ENCODE peak calls at places on chromosomes 4 and X, in five cellular contexts. Z is GM13977, T is retinal pigment epithelial cell, W is pancreas, O is AG10803. V is an unnamed sample.

GRCh38 chr4:185369729-185370128 is 26.0 kb downstream of the LRP2BP start:
- DNase-seq in Z (no peak), T (no peak), W (no peak), O (peak), V (no peak)

GRCh38 chr4:184115399-184115798 is 102.3 kb downstream of the ENPP6 start:
- DNase-seq in Z (no peak), T (no peak), W (no peak), O (no peak), V (no peak)

GRCh38 chr4:3729885-3730226 is 36.3 kb upstream of the ADRA2C start:
- DNase-seq in Z (no peak), T (no peak), W (no peak), O (no peak), V (no peak)

GRCh38 chr4:107951551-107951950 is 20.2 kb downstream of the CYP2U1 start:
- DNase-seq in Z (no peak), T (peak), W (no peak), O (peak), V (no peak)

GRCh38 chrX:41734530-41734929 is 10.5 kb downstream of the GPR82 start:
- DNase-seq in Z (no peak), T (no peak), W (no peak), O (peak), V (no peak)

GRCh38 chrX:54449929-54450328 is 9.7 kb downstream of the TSR2 start:
- DNase-seq in Z (no peak), T (no peak), W (no peak), O (no peak), V (no peak)

GRCh38 chrX:150062292-150063137 is 124.2 kb upstream of the EOLA2 start:
- DNase-seq in Z (no peak), T (no peak), W (no peak), O (peak), V (no peak)

GRCh38 chrX:131728295-131729145 is 184.6 kb downstream of the OR13H1 start:
- DNase-seq in Z (peak), T (no peak), W (no peak), O (no peak), V (no peak)

GRCh38 chr4:111494471-111494870 is 650.8 kb upstream of the FAM241A start:
- DNase-seq in Z (no peak), T (no peak), W (no peak), O (peak), V (no peak)

GRCh38 chr4:71186257-71186565 is 152.6 kb upstream of the SLC4A4 start:
- DNase-seq in Z (no peak), T (no peak), W (no peak), O (no peak), V (no peak)

GRCh38 chr4:112517067-112517588 is 1.1 kb upstream of the NEUROG2 start:
- DNase-seq in Z (peak), T (no peak), W (no peak), O (no peak), V (no peak)

GRCh38 chr4:165085946-165086345 is 26.7 kb downstream of the TMEM192 start:
- DNase-seq in Z (no peak), T (no peak), W (no peak), O (no peak), V (no peak)

GRCh38 chr4:107317596-107317995 is 281.5 kb upstream of the DKK2 start:
- DNase-seq in Z (no peak), T (peak), W (no peak), O (peak), V (no peak)

GRCh38 chr4:110087116-110087708 is 111.2 kb downstream of the ELOVL6 start:
- DNase-seq in Z (no peak), T (peak), W (no peak), O (peak), V (peak)

GRCh38 chr4:189022441-189023035 is 883.3 kb downstream of the TRIML1 start:
- DNase-seq in Z (no peak), T (no peak), W (no peak), O (peak), V (no peak)

GRCh38 chr4:74230902-74231499 is 73.1 kb downstream of the MTHFD2L start:
- DNase-seq in Z (no peak), T (no peak), W (no peak), O (peak), V (no peak)

DNA sequence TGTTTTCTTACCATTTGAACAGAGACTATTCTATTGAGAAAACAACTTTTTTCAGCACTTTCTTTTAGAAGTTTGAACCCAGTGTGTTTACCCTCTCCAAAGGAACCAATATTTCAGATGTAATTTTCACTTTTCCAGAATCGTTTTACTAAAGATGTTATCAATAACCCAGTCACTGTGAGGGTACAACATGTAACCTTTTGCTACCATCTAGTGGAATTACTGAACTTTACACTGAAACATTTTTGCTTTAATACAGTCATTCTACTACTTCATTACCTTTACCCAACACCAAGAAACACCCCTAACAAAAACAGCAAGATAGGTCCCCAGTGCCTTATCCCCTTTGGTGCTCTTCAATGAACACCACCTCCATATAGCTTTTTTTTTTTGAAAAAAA is 33.1 kb upstream of the PRDX4 start:
- DNase-seq in Z (no peak), T (no peak), W (no peak), O (no peak), V (no peak)
- TF ChIP-seq CTCF in Z (peak), T (peak), W (no peak), O (no peak), V (peak)

DNA sequence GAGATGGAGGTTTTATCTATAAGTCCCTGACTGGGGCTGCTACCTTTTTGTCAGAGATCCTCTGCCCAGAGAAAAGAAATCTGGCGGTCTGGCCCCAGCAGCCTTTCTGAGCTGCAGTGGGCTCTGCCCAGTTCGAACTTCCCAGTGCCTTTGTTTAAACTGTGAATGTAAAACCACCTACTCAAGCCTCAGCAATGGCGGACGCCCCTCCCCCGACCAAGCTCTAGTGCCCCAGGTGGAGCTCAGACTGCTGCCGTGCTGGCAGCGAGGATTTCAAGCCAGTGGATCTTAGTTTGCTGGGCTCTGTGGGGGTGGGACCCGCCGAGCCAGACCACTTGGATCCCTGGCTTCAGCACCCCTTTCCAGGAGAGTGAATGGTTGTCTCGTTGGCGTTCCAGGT is 121.8 kb downstream of the TSPAN5 start:
- DNase-seq in Z (no peak), T (no peak), W (no peak), O (no peak), V (no peak)
- TF ChIP-seq CTCF in Z (no peak), T (no peak), W (no peak), O (no peak), V (no peak)

DNA sequence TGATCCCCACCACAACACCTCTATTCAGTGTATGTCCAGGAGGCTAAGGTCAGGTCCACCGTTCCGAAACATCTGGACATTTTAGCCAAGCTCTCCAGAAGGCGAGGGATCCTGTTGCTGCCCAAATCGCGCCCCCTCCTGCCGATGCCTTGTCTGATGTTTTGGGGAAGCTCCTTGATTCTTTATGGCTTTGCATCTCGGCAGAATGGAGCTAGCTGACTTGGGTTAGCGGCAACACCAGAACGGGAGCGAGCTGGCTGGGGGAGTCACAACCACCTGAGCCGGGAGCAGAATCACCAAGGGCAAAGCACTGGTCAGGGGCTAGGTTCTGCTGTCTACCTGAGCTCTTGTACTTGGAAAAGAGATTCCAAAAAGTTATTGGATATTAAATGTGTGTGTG is 6.5 kb upstream of the POU3F4 start:
- DNase-seq in Z (no peak), T (no peak), W (no peak), O (no peak), V (no peak)
- TF ChIP-seq CTCF in Z (no peak), T (no peak), W (no peak), O (no peak), V (no peak)

DNA sequence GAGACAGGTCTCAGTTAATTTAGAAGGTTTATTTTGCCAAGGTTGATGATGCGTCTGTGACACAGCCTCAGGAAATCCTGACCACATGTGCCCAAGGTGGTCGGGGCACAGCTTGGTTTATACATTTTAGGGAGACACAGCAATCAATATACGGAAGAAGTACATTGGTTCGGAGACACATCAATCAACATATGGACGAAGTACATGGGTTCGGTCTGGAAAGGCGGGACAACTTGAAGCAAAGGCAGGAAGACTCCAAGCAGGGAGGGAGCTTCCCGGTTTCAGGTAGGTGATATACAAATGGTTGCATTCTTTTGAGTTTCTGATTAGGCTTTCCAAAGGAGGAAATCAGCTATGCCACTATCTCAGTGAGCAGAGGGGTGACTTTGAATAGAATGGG is 225.2 kb upstream of the ZFP42 start:
- DNase-seq in Z (no peak), T (no peak), W (no peak), O (no peak), V (no peak)
- TF ChIP-seq CTCF in Z (no peak), T (no peak), W (no peak), O (no peak), V (no peak)

GRCh38 chr4:169115144-169115896 is 105.3 kb upstream of the CBR4 start:
- DNase-seq in Z (no peak), T (no peak), W (no peak), O (no peak), V (no peak)

GRCh38 chr4:169116270-169116901 is 106.3 kb upstream of the CBR4 start:
- DNase-seq in Z (no peak), T (no peak), W (no peak), O (no peak), V (no peak)

GRCh38 chr4:169117591-169118081 is 107.6 kb upstream of the CBR4 start:
- DNase-seq in Z (no peak), T (no peak), W (no peak), O (peak), V (no peak)

GRCh38 chr4:169114341-169114974 is 104.4 kb upstream of the CBR4 start:
- DNase-seq in Z (no peak), T (no peak), W (no peak), O (no peak), V (peak)

GRCh38 chr4:169115897-169116254 is 105.8 kb upstream of the CBR4 start:
- DNase-seq in Z (no peak), T (peak), W (no peak), O (peak), V (no peak)
- TF ChIP-seq CTCF in Z (no peak), T (peak), W (no peak), O (peak), V (no peak)

GRCh38 chr4:79763486-79764075 is 309.4 kb downstream of the ANTXR2 start:
- DNase-seq in Z (no peak), T (no peak), W (no peak), O (no peak), V (no peak)
- TF ChIP-seq CTCF in Z (no peak), T (no peak), W (no peak), O (no peak), V (no peak)

GRCh38 chr4:148044889-148045352 is 313.0 kb downstream of the ARHGAP10 start:
- DNase-seq in Z (peak), T (no peak), W (no peak), O (no peak), V (no peak)
- TF ChIP-seq CTCF in Z (peak), T (peak), W (no peak), O (peak), V (peak)

V was measured in LNCaP clone FGC.